ENCODE peak calls at places on chromosomes 1 and 21, in six cellular contexts. C, Q, S, Z, G and O are unnamed samples.

GRCh38 chr1:22218618-22219250 is 75.8 kb upstream of the WNT4 start:
- DNase-seq in C (no peak), Q (no peak), S (no peak), Z (peak), G (no peak), O (no peak)

GRCh38 chr1:174158767-174159252 is 510 bp upstream of the RABGAP1L start:
- DNase-seq in C (peak), Q (no peak), S (no peak), Z (peak), G (no peak), O (no peak)

GRCh38 chr1:183946309-183946591 is 91.3 kb downstream of the COLGALT2 start:
- DNase-seq in C (no peak), Q (no peak), S (no peak), Z (no peak), G (no peak), O (no peak)

GRCh38 chr1:125080077-125080476 is 3895.3 kb downstream of the SRGAP2C start:
- DNase-seq in C (no peak), Q (no peak), S (no peak), Z (no peak), G (no peak), O (no peak)

GRCh38 chr1:100516854-100517253 is 21.1 kb upstream of the GPR88 start:
- DNase-seq in C (no peak), Q (no peak), S (no peak), Z (no peak), G (no peak), O (no peak)

GRCh38 chr1:11880911-11881748 is 22.4 kb upstream of the NPPB start:
- DNase-seq in C (peak), Q (no peak), S (no peak), Z (no peak), G (no peak), O (peak)

GRCh38 chr1:180533571-180533987 is 25.2 kb upstream of the OVAAL start:
- DNase-seq in C (peak), Q (peak), S (peak), Z (peak), G (no peak), O (peak)

GRCh38 chr1:147225193-147225730 is at the start of gene FMO5:
- DNase-seq in C (peak), Q (peak), S (peak), Z (peak), G (no peak), O (peak)

GRCh38 chr1:74468982-74469603 is 43.3 kb downstream of the LRRC53 start:
- DNase-seq in C (peak), Q (no peak), S (no peak), Z (no peak), G (no peak), O (no peak)

GRCh38 chr1:58762806-58763205 is 21.0 kb downstream of the JUN start:
- DNase-seq in C (no peak), Q (no peak), S (no peak), Z (no peak), G (no peak), O (no peak)

GRCh38 chr1:217627431-217627830 is 3.5 kb downstream of the GPATCH2 start:
- DNase-seq in C (no peak), Q (no peak), S (no peak), Z (no peak), G (no peak), O (no peak)

GRCh38 chr1:21586926-21587601 is 77.8 kb downstream of the ALPL start:
- DNase-seq in C (no peak), Q (no peak), S (peak), Z (peak), G (peak), O (peak)

GRCh38 chr1:206551985-206552325 is 44.6 kb downstream of the RASSF5 start:
- DNase-seq in C (no peak), Q (peak), S (no peak), Z (no peak), G (no peak), O (no peak)

GRCh38 chr1:44592208-44593145 is 81.8 kb downstream of the TMEM53 start:
- DNase-seq in C (peak), Q (no peak), S (no peak), Z (no peak), G (no peak), O (no peak)

GRCh38 chr1:23566304-23566703 is 7.0 kb upstream of the ID3 start:
- DNase-seq in C (no peak), Q (no peak), S (peak), Z (no peak), G (no peak), O (no peak)

GRCh38 chr21:27681841-27682240 is 715.0 kb upstream of the ADAMTS5 start:
- DNase-seq in C (no peak), Q (no peak), S (no peak), Z (no peak), G (no peak), O (no peak)

GRCh38 chr1:27614625-27615344 is 10.8 kb upstream of the AHDC1 start:
- DNase-seq in C (no peak), Q (no peak), S (no peak), Z (peak), G (no peak), O (no peak)

GRCh38 chr1:186066411-186066810 is 308.6 kb downstream of the TPR start:
- DNase-seq in C (no peak), Q (no peak), S (no peak), Z (no peak), G (no peak), O (no peak)

GRCh38 chr1:171742577-171742922 is 685 bp upstream of the VAMP4 start:
- DNase-seq in C (peak), Q (peak), S (no peak), Z (peak), G (no peak), O (peak)

GRCh38 chr1:116489231-116489697 is 81.6 kb downstream of the CD58 start:
- DNase-seq in C (peak), Q (no peak), S (no peak), Z (peak), G (no peak), O (no peak)

GRCh38 chr1:202343652-202344349 is 2.1 kb upstream of the UBE2T start:
- DNase-seq in C (peak), Q (no peak), S (no peak), Z (no peak), G (no peak), O (no peak)

GRCh38 chr21:37749132-37749531 is 167.1 kb downstream of the KCNJ6 start:
- DNase-seq in C (no peak), Q (no peak), S (no peak), Z (no peak), G (no peak), O (no peak)

GRCh38 chr1:5831600-5832335 is 160.5 kb downstream of the NPHP4 start:
- DNase-seq in C (no peak), Q (no peak), S (no peak), Z (no peak), G (no peak), O (no peak)

GRCh38 chr1:17239420-17239819 is 9.5 kb upstream of the PADI3 start:
- DNase-seq in C (peak), Q (no peak), S (no peak), Z (peak), G (peak), O (no peak)

GRCh38 chr1:153567621-153568366 is 2.1 kb upstream of the S100A2 start:
- DNase-seq in C (no peak), Q (no peak), S (no peak), Z (peak), G (no peak), O (no peak)

GRCh38 chr1:184595609-184596008 is 159.0 kb downstream of the EDEM3 start:
- DNase-seq in C (no peak), Q (no peak), S (no peak), Z (peak), G (peak), O (no peak)

GRCh38 chr1:19974822-19975416 is 4.5 kb downstream of the PLA2G2A start:
- DNase-seq in C (peak), Q (no peak), S (no peak), Z (peak), G (peak), O (no peak)

GRCh38 chr1:202112864-202113689 is 9.6 kb upstream of the GPR37L1 start:
- DNase-seq in C (no peak), Q (no peak), S (no peak), Z (peak), G (no peak), O (peak)

GRCh38 chr1:227779651-227780050 is 35.8 kb upstream of the PRSS38 start:
- DNase-seq in C (no peak), Q (no peak), S (no peak), Z (no peak), G (no peak), O (peak)

GRCh38 chr21:36113647-36114428 is 21.0 kb upstream of the CBR3 start:
- DNase-seq in C (no peak), Q (peak), S (peak), Z (no peak), G (no peak), O (no peak)

GRCh38 chr1:236289492-236290131 is 7.9 kb upstream of the ERO1B start:
- DNase-seq in C (no peak), Q (no peak), S (no peak), Z (no peak), G (no peak), O (no peak)

GRCh38 chr21:39007985-39008384 is 175.3 kb downstream of the PSMG1 start:
- DNase-seq in C (no peak), Q (no peak), S (no peak), Z (no peak), G (no peak), O (no peak)

GRCh38 chr1:90537606-90538362 is 179.3 kb downstream of the BARHL2 start:
- DNase-seq in C (no peak), Q (no peak), S (no peak), Z (no peak), G (no peak), O (no peak)

GRCh38 chr1:11383553-11384169 is 95.3 kb upstream of the DISP3 start:
- DNase-seq in C (peak), Q (no peak), S (no peak), Z (no peak), G (no peak), O (no peak)

GRCh38 chr1:224673161-224673560 is 57.0 kb downstream of the CNIH3 start:
- DNase-seq in C (no peak), Q (no peak), S (no peak), Z (no peak), G (no peak), O (no peak)

GRCh38 chr1:176517484-176517883 is 54.5 kb downstream of the PAPPA2 start:
- DNase-seq in C (no peak), Q (no peak), S (no peak), Z (peak), G (no peak), O (no peak)

GRCh38 chr1:98661544-98662353 is at the start of gene SNX7:
- DNase-seq in C (peak), Q (no peak), S (peak), Z (peak), G (peak), O (peak)

GRCh38 chr1:210231846-210232523 is 611 bp upstream of the SERTAD4 start:
- DNase-seq in C (no peak), Q (no peak), S (no peak), Z (peak), G (no peak), O (no peak)